ENCODE peak calls at places on chromosome 22, in ten cellular contexts. One of them, this sample, is unnamed.

GRCh38 chr22:27358096-27358870 is 443.3 kb downstream of the MN1 start:
- DNase-seq in Kasumi-1: no peak
- DNase-seq in activated T-helper 1 cell treated with anti-CD3 and anti-CD28 coated beads, Interleukin-12 subunit alpha, Interleukin-12 subunit beta, Interleukin-2, Interleukin-4 antibody, amounts not matched to agents 30 ng/mL and 10 ng/mL and 1 ng/mL, durations not matched to agents 14 hours and 24 hours and 36 hours: no peak
- DNase-seq in Peyer's patch: no peak
- DNase-seq in non-pigmented ciliary epithelial cell: no peak
- DNase-seq in CD14-positive monocyte: no peak
- DNase-seq in IMR-90: no peak
- DNase-seq in renal cortical epithelial cell: no peak
- DNase-seq in stimulated activated effector memory CD8-positive, alpha-beta T cell treated with anti-CD3 and anti-CD28 coated beads, Interleukin-12 subunit alpha, Interleukin-12 subunit beta, amount 100 ng/mL, for 72 hours: no peak
- DNase-seq in mammary epithelial cell: no peak
- DNase-seq in this sample: no peak

GRCh38 chr22:40898850-40899357 is 37.0 kb upstream of the DNAJB7 start:
- DNase-seq in Peyer's patch: no peak
- DNase-seq in CD14-positive monocyte: no peak
- DNase-seq in Kasumi-1: peak
- DNase-seq in IMR-90: peak
- DNase-seq in stimulated activated effector memory CD8-positive, alpha-beta T cell treated with anti-CD3 and anti-CD28 coated beads, Interleukin-12 subunit alpha, Interleukin-12 subunit beta, amount 100 ng/mL, for 72 hours: no peak
- DNase-seq in activated T-helper 1 cell treated with anti-CD3 and anti-CD28 coated beads, Interleukin-12 subunit alpha, Interleukin-12 subunit beta, Interleukin-2, Interleukin-4 antibody, amounts not matched to agents 30 ng/mL and 10 ng/mL and 1 ng/mL, durations not matched to agents 14 hours and 24 hours and 36 hours: peak
- DNase-seq in non-pigmented ciliary epithelial cell: peak
- DNase-seq in renal cortical epithelial cell: peak
- DNase-seq in mammary epithelial cell: peak
- DNase-seq in this sample: peak

GRCh38 chr22:39611360-39611759 is 40.8 kb downstream of the CACNA1I start:
- DNase-seq in Peyer's patch: no peak
- DNase-seq in mammary epithelial cell: no peak
- DNase-seq in stimulated activated effector memory CD8-positive, alpha-beta T cell treated with anti-CD3 and anti-CD28 coated beads, Interleukin-12 subunit alpha, Interleukin-12 subunit beta, amount 100 ng/mL, for 72 hours: no peak
- DNase-seq in non-pigmented ciliary epithelial cell: no peak
- DNase-seq in renal cortical epithelial cell: no peak
- DNase-seq in activated T-helper 1 cell treated with anti-CD3 and anti-CD28 coated beads, Interleukin-12 subunit alpha, Interleukin-12 subunit beta, Interleukin-2, Interleukin-4 antibody, amounts not matched to agents 30 ng/mL and 10 ng/mL and 1 ng/mL, durations not matched to agents 14 hours and 24 hours and 36 hours: no peak
- DNase-seq in IMR-90: no peak
- DNase-seq in CD14-positive monocyte: no peak
- DNase-seq in Kasumi-1: no peak
- DNase-seq in this sample: no peak

GRCh38 chr22:32501797-32502290 is 27.2 kb downstream of the FBXO7 start:
- DNase-seq in non-pigmented ciliary epithelial cell: no peak
- DNase-seq in renal cortical epithelial cell: no peak
- DNase-seq in CD14-positive monocyte: no peak
- DNase-seq in Peyer's patch: no peak
- DNase-seq in activated T-helper 1 cell treated with anti-CD3 and anti-CD28 coated beads, Interleukin-12 subunit alpha, Interleukin-12 subunit beta, Interleukin-2, Interleukin-4 antibody, amounts not matched to agents 30 ng/mL and 10 ng/mL and 1 ng/mL, durations not matched to agents 14 hours and 24 hours and 36 hours: no peak
- DNase-seq in stimulated activated effector memory CD8-positive, alpha-beta T cell treated with anti-CD3 and anti-CD28 coated beads, Interleukin-12 subunit alpha, Interleukin-12 subunit beta, amount 100 ng/mL, for 72 hours: no peak
- DNase-seq in mammary epithelial cell: no peak
- DNase-seq in IMR-90: peak
- DNase-seq in Kasumi-1: no peak
- DNase-seq in this sample: no peak

GRCh38 chr22:38249301-38249700 is 23.5 kb downstream of the TMEM184B start:
- DNase-seq in mammary epithelial cell: no peak
- DNase-seq in non-pigmented ciliary epithelial cell: no peak
- DNase-seq in Kasumi-1: no peak
- DNase-seq in CD14-positive monocyte: no peak
- DNase-seq in activated T-helper 1 cell treated with anti-CD3 and anti-CD28 coated beads, Interleukin-12 subunit alpha, Interleukin-12 subunit beta, Interleukin-2, Interleukin-4 antibody, amounts not matched to agents 30 ng/mL and 10 ng/mL and 1 ng/mL, durations not matched to agents 14 hours and 24 hours and 36 hours: no peak
- DNase-seq in stimulated activated effector memory CD8-positive, alpha-beta T cell treated with anti-CD3 and anti-CD28 coated beads, Interleukin-12 subunit alpha, Interleukin-12 subunit beta, amount 100 ng/mL, for 72 hours: no peak
- DNase-seq in Peyer's patch: no peak
- DNase-seq in IMR-90: no peak
- DNase-seq in renal cortical epithelial cell: no peak
- DNase-seq in this sample: no peak

GRCh38 chr22:49362393-49362792 is 465.3 kb downstream of the BRD1 start:
- DNase-seq in non-pigmented ciliary epithelial cell: no peak
- DNase-seq in stimulated activated effector memory CD8-positive, alpha-beta T cell treated with anti-CD3 and anti-CD28 coated beads, Interleukin-12 subunit alpha, Interleukin-12 subunit beta, amount 100 ng/mL, for 72 hours: peak
- DNase-seq in IMR-90: no peak
- DNase-seq in Kasumi-1: no peak
- DNase-seq in mammary epithelial cell: no peak
- DNase-seq in CD14-positive monocyte: no peak
- DNase-seq in activated T-helper 1 cell treated with anti-CD3 and anti-CD28 coated beads, Interleukin-12 subunit alpha, Interleukin-12 subunit beta, Interleukin-2, Interleukin-4 antibody, amounts not matched to agents 30 ng/mL and 10 ng/mL and 1 ng/mL, durations not matched to agents 14 hours and 24 hours and 36 hours: no peak
- DNase-seq in Peyer's patch: no peak
- DNase-seq in renal cortical epithelial cell: no peak
- DNase-seq in this sample: no peak

GRCh38 chr22:34105461-34106062 is 185.3 kb upstream of the LARGE1 start:
- DNase-seq in mammary epithelial cell: peak
- DNase-seq in IMR-90: no peak
- DNase-seq in renal cortical epithelial cell: no peak
- DNase-seq in stimulated activated effector memory CD8-positive, alpha-beta T cell treated with anti-CD3 and anti-CD28 coated beads, Interleukin-12 subunit alpha, Interleukin-12 subunit beta, amount 100 ng/mL, for 72 hours: peak
- DNase-seq in Peyer's patch: peak
- DNase-seq in non-pigmented ciliary epithelial cell: no peak
- DNase-seq in Kasumi-1: no peak
- DNase-seq in activated T-helper 1 cell treated with anti-CD3 and anti-CD28 coated beads, Interleukin-12 subunit alpha, Interleukin-12 subunit beta, Interleukin-2, Interleukin-4 antibody, amounts not matched to agents 30 ng/mL and 10 ng/mL and 1 ng/mL, durations not matched to agents 14 hours and 24 hours and 36 hours: no peak
- DNase-seq in CD14-positive monocyte: no peak
- DNase-seq in this sample: peak

GRCh38 chr22:40329021-40329456 is 17.3 kb upstream of the ADSL start:
- DNase-seq in mammary epithelial cell: no peak
- DNase-seq in CD14-positive monocyte: no peak
- DNase-seq in Kasumi-1: no peak
- DNase-seq in activated T-helper 1 cell treated with anti-CD3 and anti-CD28 coated beads, Interleukin-12 subunit alpha, Interleukin-12 subunit beta, Interleukin-2, Interleukin-4 antibody, amounts not matched to agents 30 ng/mL and 10 ng/mL and 1 ng/mL, durations not matched to agents 14 hours and 24 hours and 36 hours: no peak
- DNase-seq in stimulated activated effector memory CD8-positive, alpha-beta T cell treated with anti-CD3 and anti-CD28 coated beads, Interleukin-12 subunit alpha, Interleukin-12 subunit beta, amount 100 ng/mL, for 72 hours: no peak
- DNase-seq in IMR-90: no peak
- DNase-seq in non-pigmented ciliary epithelial cell: no peak
- DNase-seq in renal cortical epithelial cell: no peak
- DNase-seq in Peyer's patch: no peak
- DNase-seq in this sample: no peak

GRCh38 chr22:20843501-20843900 is 15.1 kb downstream of the PI4KA start:
- DNase-seq in Peyer's patch: no peak
- DNase-seq in mammary epithelial cell: peak
- DNase-seq in stimulated activated effector memory CD8-positive, alpha-beta T cell treated with anti-CD3 and anti-CD28 coated beads, Interleukin-12 subunit alpha, Interleukin-12 subunit beta, amount 100 ng/mL, for 72 hours: no peak
- DNase-seq in CD14-positive monocyte: no peak
- DNase-seq in IMR-90: no peak
- DNase-seq in Kasumi-1: no peak
- DNase-seq in renal cortical epithelial cell: no peak
- DNase-seq in activated T-helper 1 cell treated with anti-CD3 and anti-CD28 coated beads, Interleukin-12 subunit alpha, Interleukin-12 subunit beta, Interleukin-2, Interleukin-4 antibody, amounts not matched to agents 30 ng/mL and 10 ng/mL and 1 ng/mL, durations not matched to agents 14 hours and 24 hours and 36 hours: no peak
- DNase-seq in non-pigmented ciliary epithelial cell: no peak
- DNase-seq in this sample: no peak

GRCh38 chr22:49566693-49567092 is 261.0 kb downstream of the BRD1 start:
- DNase-seq in activated T-helper 1 cell treated with anti-CD3 and anti-CD28 coated beads, Interleukin-12 subunit alpha, Interleukin-12 subunit beta, Interleukin-2, Interleukin-4 antibody, amounts not matched to agents 30 ng/mL and 10 ng/mL and 1 ng/mL, durations not matched to agents 14 hours and 24 hours and 36 hours: no peak
- DNase-seq in mammary epithelial cell: no peak
- DNase-seq in Peyer's patch: peak
- DNase-seq in CD14-positive monocyte: no peak
- DNase-seq in Kasumi-1: no peak
- DNase-seq in stimulated activated effector memory CD8-positive, alpha-beta T cell treated with anti-CD3 and anti-CD28 coated beads, Interleukin-12 subunit alpha, Interleukin-12 subunit beta, amount 100 ng/mL, for 72 hours: no peak
- DNase-seq in non-pigmented ciliary epithelial cell: no peak
- DNase-seq in IMR-90: no peak
- DNase-seq in renal cortical epithelial cell: no peak
- DNase-seq in this sample: no peak

GRCh38 chr22:46754110-46754799 is 8.2 kb upstream of the TBC1D22A start:
- DNase-seq in renal cortical epithelial cell: peak
- DNase-seq in Peyer's patch: peak
- DNase-seq in IMR-90: peak
- DNase-seq in stimulated activated effector memory CD8-positive, alpha-beta T cell treated with anti-CD3 and anti-CD28 coated beads, Interleukin-12 subunit alpha, Interleukin-12 subunit beta, amount 100 ng/mL, for 72 hours: no peak
- DNase-seq in CD14-positive monocyte: peak
- DNase-seq in activated T-helper 1 cell treated with anti-CD3 and anti-CD28 coated beads, Interleukin-12 subunit alpha, Interleukin-12 subunit beta, Interleukin-2, Interleukin-4 antibody, amounts not matched to agents 30 ng/mL and 10 ng/mL and 1 ng/mL, durations not matched to agents 14 hours and 24 hours and 36 hours: no peak
- DNase-seq in non-pigmented ciliary epithelial cell: peak
- DNase-seq in mammary epithelial cell: peak
- DNase-seq in Kasumi-1: no peak
- DNase-seq in this sample: no peak

GRCh38 chr22:49966716-49967332 is 6.3 kb downstream of the PIM3 start:
- DNase-seq in mammary epithelial cell: no peak
- DNase-seq in CD14-positive monocyte: peak
- DNase-seq in renal cortical epithelial cell: no peak
- DNase-seq in Peyer's patch: peak
- DNase-seq in activated T-helper 1 cell treated with anti-CD3 and anti-CD28 coated beads, Interleukin-12 subunit alpha, Interleukin-12 subunit beta, Interleukin-2, Interleukin-4 antibody, amounts not matched to agents 30 ng/mL and 10 ng/mL and 1 ng/mL, durations not matched to agents 14 hours and 24 hours and 36 hours: no peak
- DNase-seq in stimulated activated effector memory CD8-positive, alpha-beta T cell treated with anti-CD3 and anti-CD28 coated beads, Interleukin-12 subunit alpha, Interleukin-12 subunit beta, amount 100 ng/mL, for 72 hours: no peak
- DNase-seq in Kasumi-1: peak
- DNase-seq in IMR-90: no peak
- DNase-seq in non-pigmented ciliary epithelial cell: no peak
- DNase-seq in this sample: no peak

GRCh38 chr22:30193031-30193794 is 53.3 kb downstream of the LIF start:
- DNase-seq in renal cortical epithelial cell: no peak
- DNase-seq in stimulated activated effector memory CD8-positive, alpha-beta T cell treated with anti-CD3 and anti-CD28 coated beads, Interleukin-12 subunit alpha, Interleukin-12 subunit beta, amount 100 ng/mL, for 72 hours: no peak
- DNase-seq in Peyer's patch: no peak
- DNase-seq in CD14-positive monocyte: peak
- DNase-seq in IMR-90: no peak
- DNase-seq in mammary epithelial cell: no peak
- DNase-seq in Kasumi-1: no peak
- DNase-seq in activated T-helper 1 cell treated with anti-CD3 and anti-CD28 coated beads, Interleukin-12 subunit alpha, Interleukin-12 subunit beta, Interleukin-2, Interleukin-4 antibody, amounts not matched to agents 30 ng/mL and 10 ng/mL and 1 ng/mL, durations not matched to agents 14 hours and 24 hours and 36 hours: no peak
- DNase-seq in non-pigmented ciliary epithelial cell: no peak
- DNase-seq in this sample: no peak

GRCh38 chr22:36998620-36999351 is 20.5 kb downstream of the TST start:
- DNase-seq in CD14-positive monocyte: no peak
- DNase-seq in non-pigmented ciliary epithelial cell: no peak
- DNase-seq in Kasumi-1: no peak
- DNase-seq in renal cortical epithelial cell: peak
- DNase-seq in stimulated activated effector memory CD8-positive, alpha-beta T cell treated with anti-CD3 and anti-CD28 coated beads, Interleukin-12 subunit alpha, Interleukin-12 subunit beta, amount 100 ng/mL, for 72 hours: no peak
- DNase-seq in mammary epithelial cell: peak
- DNase-seq in IMR-90: peak
- DNase-seq in Peyer's patch: no peak
- DNase-seq in activated T-helper 1 cell treated with anti-CD3 and anti-CD28 coated beads, Interleukin-12 subunit alpha, Interleukin-12 subunit beta, Interleukin-2, Interleukin-4 antibody, amounts not matched to agents 30 ng/mL and 10 ng/mL and 1 ng/mL, durations not matched to agents 14 hours and 24 hours and 36 hours: no peak
- DNase-seq in this sample: no peak

GRCh38 chr22:41028841-41029240 is 63.6 kb upstream of the EP300 start:
- DNase-seq in activated T-helper 1 cell treated with anti-CD3 and anti-CD28 coated beads, Interleukin-12 subunit alpha, Interleukin-12 subunit beta, Interleukin-2, Interleukin-4 antibody, amounts not matched to agents 30 ng/mL and 10 ng/mL and 1 ng/mL, durations not matched to agents 14 hours and 24 hours and 36 hours: no peak
- DNase-seq in mammary epithelial cell: peak
- DNase-seq in renal cortical epithelial cell: peak
- DNase-seq in CD14-positive monocyte: no peak
- DNase-seq in IMR-90: peak
- DNase-seq in non-pigmented ciliary epithelial cell: peak
- DNase-seq in Peyer's patch: no peak
- DNase-seq in Kasumi-1: no peak
- DNase-seq in stimulated activated effector memory CD8-positive, alpha-beta T cell treated with anti-CD3 and anti-CD28 coated beads, Interleukin-12 subunit alpha, Interleukin-12 subunit beta, amount 100 ng/mL, for 72 hours: no peak
- DNase-seq in this sample: no peak

GRCh38 chr22:21623402-21623970 is 6.3 kb downstream of the YDJC start:
- DNase-seq in CD14-positive monocyte: no peak
- DNase-seq in activated T-helper 1 cell treated with anti-CD3 and anti-CD28 coated beads, Interleukin-12 subunit alpha, Interleukin-12 subunit beta, Interleukin-2, Interleukin-4 antibody, amounts not matched to agents 30 ng/mL and 10 ng/mL and 1 ng/mL, durations not matched to agents 14 hours and 24 hours and 36 hours: no peak
- DNase-seq in renal cortical epithelial cell: no peak
- DNase-seq in Peyer's patch: no peak
- DNase-seq in IMR-90: no peak
- DNase-seq in Kasumi-1: no peak
- DNase-seq in stimulated activated effector memory CD8-positive, alpha-beta T cell treated with anti-CD3 and anti-CD28 coated beads, Interleukin-12 subunit alpha, Interleukin-12 subunit beta, amount 100 ng/mL, for 72 hours: no peak
- DNase-seq in mammary epithelial cell: no peak
- DNase-seq in non-pigmented ciliary epithelial cell: no peak
- DNase-seq in this sample: no peak

GRCh38 chr22:21972293-21972779 is 10.3 kb downstream of the TOP3B start:
- DNase-seq in Peyer's patch: no peak
- DNase-seq in Kasumi-1: peak
- DNase-seq in stimulated activated effector memory CD8-positive, alpha-beta T cell treated with anti-CD3 and anti-CD28 coated beads, Interleukin-12 subunit alpha, Interleukin-12 subunit beta, amount 100 ng/mL, for 72 hours: peak
- DNase-seq in activated T-helper 1 cell treated with anti-CD3 and anti-CD28 coated beads, Interleukin-12 subunit alpha, Interleukin-12 subunit beta, Interleukin-2, Interleukin-4 antibody, amounts not matched to agents 30 ng/mL and 10 ng/mL and 1 ng/mL, durations not matched to agents 14 hours and 24 hours and 36 hours: peak
- DNase-seq in renal cortical epithelial cell: no peak
- DNase-seq in CD14-positive monocyte: no peak
- DNase-seq in IMR-90: peak
- DNase-seq in mammary epithelial cell: no peak
- DNase-seq in non-pigmented ciliary epithelial cell: no peak
- DNase-seq in this sample: peak

GRCh38 chr22:41939981-41940852 is 6.7 kb downstream of the CENPM start:
- DNase-seq in renal cortical epithelial cell: no peak
- DNase-seq in Peyer's patch: peak
- DNase-seq in Kasumi-1: no peak
- DNase-seq in mammary epithelial cell: no peak
- DNase-seq in IMR-90: no peak
- DNase-seq in CD14-positive monocyte: no peak
- DNase-seq in non-pigmented ciliary epithelial cell: no peak
- DNase-seq in activated T-helper 1 cell treated with anti-CD3 and anti-CD28 coated beads, Interleukin-12 subunit alpha, Interleukin-12 subunit beta, Interleukin-2, Interleukin-4 antibody, amounts not matched to agents 30 ng/mL and 10 ng/mL and 1 ng/mL, durations not matched to agents 14 hours and 24 hours and 36 hours: peak
- DNase-seq in stimulated activated effector memory CD8-positive, alpha-beta T cell treated with anti-CD3 and anti-CD28 coated beads, Interleukin-12 subunit alpha, Interleukin-12 subunit beta, amount 100 ng/mL, for 72 hours: peak
- DNase-seq in this sample: peak

GRCh38 chr22:20946080-20946986 is 20.7 kb upstream of the AIFM3 start:
- DNase-seq in IMR-90: peak
- DNase-seq in mammary epithelial cell: no peak
- DNase-seq in Peyer's patch: peak
- DNase-seq in renal cortical epithelial cell: peak
- DNase-seq in CD14-positive monocyte: no peak
- DNase-seq in activated T-helper 1 cell treated with anti-CD3 and anti-CD28 coated beads, Interleukin-12 subunit alpha, Interleukin-12 subunit beta, Interleukin-2, Interleukin-4 antibody, amounts not matched to agents 30 ng/mL and 10 ng/mL and 1 ng/mL, durations not matched to agents 14 hours and 24 hours and 36 hours: no peak
- DNase-seq in non-pigmented ciliary epithelial cell: no peak
- DNase-seq in stimulated activated effector memory CD8-positive, alpha-beta T cell treated with anti-CD3 and anti-CD28 coated beads, Interleukin-12 subunit alpha, Interleukin-12 subunit beta, amount 100 ng/mL, for 72 hours: no peak
- DNase-seq in Kasumi-1: no peak
- DNase-seq in this sample: no peak

GRCh38 chr22:38923463-38924196 is 33.8 kb upstream of the APOBEC3A start:
- DNase-seq in renal cortical epithelial cell: peak
- DNase-seq in mammary epithelial cell: peak
- DNase-seq in CD14-positive monocyte: no peak
- DNase-seq in Peyer's patch: peak
- DNase-seq in IMR-90: peak
- DNase-seq in stimulated activated effector memory CD8-positive, alpha-beta T cell treated with anti-CD3 and anti-CD28 coated beads, Interleukin-12 subunit alpha, Interleukin-12 subunit beta, amount 100 ng/mL, for 72 hours: peak
- DNase-seq in non-pigmented ciliary epithelial cell: peak
- DNase-seq in activated T-helper 1 cell treated with anti-CD3 and anti-CD28 coated beads, Interleukin-12 subunit alpha, Interleukin-12 subunit beta, Interleukin-2, Interleukin-4 antibody, amounts not matched to agents 30 ng/mL and 10 ng/mL and 1 ng/mL, durations not matched to agents 14 hours and 24 hours and 36 hours: no peak
- DNase-seq in Kasumi-1: no peak
- DNase-seq in this sample: no peak

GRCh38 chr22:48622891-48623545 is 1204.7 kb downstream of the BRD1 start:
- DNase-seq in non-pigmented ciliary epithelial cell: no peak
- DNase-seq in activated T-helper 1 cell treated with anti-CD3 and anti-CD28 coated beads, Interleukin-12 subunit alpha, Interleukin-12 subunit beta, Interleukin-2, Interleukin-4 antibody, amounts not matched to agents 30 ng/mL and 10 ng/mL and 1 ng/mL, durations not matched to agents 14 hours and 24 hours and 36 hours: no peak
- DNase-seq in renal cortical epithelial cell: no peak
- DNase-seq in Kasumi-1: no peak
- DNase-seq in CD14-positive monocyte: no peak
- DNase-seq in stimulated activated effector memory CD8-positive, alpha-beta T cell treated with anti-CD3 and anti-CD28 coated beads, Interleukin-12 subunit alpha, Interleukin-12 subunit beta, amount 100 ng/mL, for 72 hours: no peak
- DNase-seq in mammary epithelial cell: no peak
- DNase-seq in IMR-90: no peak
- DNase-seq in Peyer's patch: no peak
- DNase-seq in this sample: no peak

GRCh38 chr22:27318516-27318915 is 483.0 kb downstream of the MN1 start:
- DNase-seq in Peyer's patch: no peak
- DNase-seq in renal cortical epithelial cell: peak
- DNase-seq in activated T-helper 1 cell treated with anti-CD3 and anti-CD28 coated beads, Interleukin-12 subunit alpha, Interleukin-12 subunit beta, Interleukin-2, Interleukin-4 antibody, amounts not matched to agents 30 ng/mL and 10 ng/mL and 1 ng/mL, durations not matched to agents 14 hours and 24 hours and 36 hours: no peak
- DNase-seq in mammary epithelial cell: no peak
- DNase-seq in stimulated activated effector memory CD8-positive, alpha-beta T cell treated with anti-CD3 and anti-CD28 coated beads, Interleukin-12 subunit alpha, Interleukin-12 subunit beta, amount 100 ng/mL, for 72 hours: no peak
- DNase-seq in Kasumi-1: no peak
- DNase-seq in non-pigmented ciliary epithelial cell: peak
- DNase-seq in CD14-positive monocyte: no peak
- DNase-seq in IMR-90: peak
- DNase-seq in this sample: peak

GRCh38 chr22:25013634-25014033 is 61.1 kb downstream of the KIAA1671 start:
- DNase-seq in IMR-90: no peak
- DNase-seq in mammary epithelial cell: peak
- DNase-seq in activated T-helper 1 cell treated with anti-CD3 and anti-CD28 coated beads, Interleukin-12 subunit alpha, Interleukin-12 subunit beta, Interleukin-2, Interleukin-4 antibody, amounts not matched to agents 30 ng/mL and 10 ng/mL and 1 ng/mL, durations not matched to agents 14 hours and 24 hours and 36 hours: no peak
- DNase-seq in Peyer's patch: peak
- DNase-seq in renal cortical epithelial cell: peak
- DNase-seq in stimulated activated effector memory CD8-positive, alpha-beta T cell treated with anti-CD3 and anti-CD28 coated beads, Interleukin-12 subunit alpha, Interleukin-12 subunit beta, amount 100 ng/mL, for 72 hours: no peak
- DNase-seq in CD14-positive monocyte: no peak
- DNase-seq in non-pigmented ciliary epithelial cell: no peak
- DNase-seq in Kasumi-1: no peak
- DNase-seq in this sample: no peak

GRCh38 chr22:22226448-22227187 is 18.0 kb upstream of the VPREB1 start:
- DNase-seq in IMR-90: no peak
- DNase-seq in non-pigmented ciliary epithelial cell: no peak
- DNase-seq in Peyer's patch: no peak
- DNase-seq in renal cortical epithelial cell: no peak
- DNase-seq in CD14-positive monocyte: no peak
- DNase-seq in stimulated activated effector memory CD8-positive, alpha-beta T cell treated with anti-CD3 and anti-CD28 coated beads, Interleukin-12 subunit alpha, Interleukin-12 subunit beta, amount 100 ng/mL, for 72 hours: no peak
- DNase-seq in Kasumi-1: no peak
- DNase-seq in mammary epithelial cell: no peak
- DNase-seq in activated T-helper 1 cell treated with anti-CD3 and anti-CD28 coated beads, Interleukin-12 subunit alpha, Interleukin-12 subunit beta, Interleukin-2, Interleukin-4 antibody, amounts not matched to agents 30 ng/mL and 10 ng/mL and 1 ng/mL, durations not matched to agents 14 hours and 24 hours and 36 hours: no peak
- DNase-seq in this sample: no peak

GRCh38 chr22:46380069-46380468 is 44.6 kb downstream of the TRMU start:
- DNase-seq in stimulated activated effector memory CD8-positive, alpha-beta T cell treated with anti-CD3 and anti-CD28 coated beads, Interleukin-12 subunit alpha, Interleukin-12 subunit beta, amount 100 ng/mL, for 72 hours: no peak
- DNase-seq in non-pigmented ciliary epithelial cell: no peak
- DNase-seq in CD14-positive monocyte: no peak
- DNase-seq in mammary epithelial cell: no peak
- DNase-seq in Kasumi-1: no peak
- DNase-seq in activated T-helper 1 cell treated with anti-CD3 and anti-CD28 coated beads, Interleukin-12 subunit alpha, Interleukin-12 subunit beta, Interleukin-2, Interleukin-4 antibody, amounts not matched to agents 30 ng/mL and 10 ng/mL and 1 ng/mL, durations not matched to agents 14 hours and 24 hours and 36 hours: no peak
- DNase-seq in renal cortical epithelial cell: no peak
- DNase-seq in Peyer's patch: no peak
- DNase-seq in IMR-90: no peak
- DNase-seq in this sample: no peak

GRCh38 chr22:27995801-27996528 is 76.9 kb upstream of the PITPNB start:
- DNase-seq in IMR-90: no peak
- DNase-seq in stimulated activated effector memory CD8-positive, alpha-beta T cell treated with anti-CD3 and anti-CD28 coated beads, Interleukin-12 subunit alpha, Interleukin-12 subunit beta, amount 100 ng/mL, for 72 hours: no peak
- DNase-seq in renal cortical epithelial cell: no peak
- DNase-seq in mammary epithelial cell: no peak
- DNase-seq in activated T-helper 1 cell treated with anti-CD3 and anti-CD28 coated beads, Interleukin-12 subunit alpha, Interleukin-12 subunit beta, Interleukin-2, Interleukin-4 antibody, amounts not matched to agents 30 ng/mL and 10 ng/mL and 1 ng/mL, durations not matched to agents 14 hours and 24 hours and 36 hours: no peak
- DNase-seq in non-pigmented ciliary epithelial cell: no peak
- DNase-seq in CD14-positive monocyte: no peak
- DNase-seq in Kasumi-1: no peak
- DNase-seq in Peyer's patch: peak
- DNase-seq in this sample: no peak

This sample was measured in Karpas-422.